ENCODE peak calls at places on chromosome 1, in five cellular contexts. Y is upper lobe of right lung; Q is nephron progenitor cell; R is endothelial cell; A is naive thymus-derived CD8-positive, alpha-beta T cell. D is an unnamed sample.

GRCh38 chr1:203569490-203570318 is 56.9 kb upstream of the ATP2B4 start:
- DNase-seq in Y (no peak), Q (no peak), R (no peak), A (no peak), D (no peak)

GRCh38 chr1:154865442-154866256 is 4.4 kb downstream of the KCNN3 start:
- DNase-seq in Y (no peak), Q (no peak), R (no peak), A (no peak), D (no peak)

GRCh38 chr1:214946615-214947014 is 135.9 kb upstream of the KCNK2 start:
- DNase-seq in Y (no peak), Q (no peak), R (no peak), A (no peak), D (no peak)

GRCh38 chr1:162892916-162893714 is 32.1 kb upstream of the CCDC190 start:
- DNase-seq in Y (no peak), Q (no peak), R (peak; percentile 26), A (no peak), D (no peak)

GRCh38 chr1:1617516-1617915 is 2.2 kb downstream of the MIB2 start:
- DNase-seq in Y (no peak), Q (no peak), R (no peak), A (no peak), D (no peak)

GRCh38 chr1:167121375-167122120 is 27.7 kb downstream of the STYXL2 start:
- DNase-seq in Y (peak; percentile 81), Q (peak; percentile 64), R (peak; percentile 51), A (peak; percentile 6), D (no peak)

GRCh38 chr1:159088050-159088449 is 11.5 kb upstream of the AIM2 start:
- DNase-seq in Y (no peak), Q (no peak), R (no peak), A (no peak), D (no peak)

GRCh38 chr1:116134178-116134773 is 23.1 kb downstream of the MAB21L3 start:
- DNase-seq in Y (no peak), Q (no peak), R (no peak), A (no peak), D (no peak)

GRCh38 chr1:199002670-199003069 is 363.8 kb downstream of the PTPRC start:
- DNase-seq in Y (no peak), Q (no peak), R (no peak), A (no peak), D (no peak)

GRCh38 chr1:243390315-243390875 is 134.6 kb downstream of the SDCCAG8 start:
- DNase-seq in Y (no peak), Q (no peak), R (no peak), A (no peak), D (no peak)

GRCh38 chr1:185257947-185258203 is 59.2 kb downstream of the IVNS1ABP start:
- DNase-seq in Y (no peak), Q (no peak), R (no peak), A (no peak), D (no peak)

GRCh38 chr1:71089536-71090270 is 8.9 kb upstream of the ZRANB2 start:
- DNase-seq in Y (no peak), Q (no peak), R (no peak), A (no peak), D (no peak)